ENCODE peak calls at places on chromosomes 16 and 17, in six cellular contexts. J is GM12878, T is HCT116, Y is K562, Q is H1, Z is HepG2. L is an unnamed sample.

GRCh38 chr16:30004424-30004776 is 6.4 kb downstream of the DOC2A start:
- DNase-seq in J (no peak), T (no peak), Y (no peak), Q (no peak), Z (no peak), L (no peak)

GRCh38 chr16:84726670-84727467 is 27.1 kb downstream of the USP10 start:
- DNase-seq in J (peak), T (no peak), Y (no peak), Q (peak), Z (peak), L (peak)

GRCh38 chr16:66484453-66485213 is 57.5 kb downstream of the BEAN1 start:
- DNase-seq in J (no peak), T (no peak), Y (no peak), Q (no peak), Z (no peak), L (no peak)

GRCh38 chr17:4858068-4858879 is 25.1 kb downstream of the MINK1 start:
- DNase-seq in J (no peak), T (no peak), Y (no peak), Q (no peak), Z (peak), L (no peak)

GRCh38 chr17:50087246-50087911 is 7.8 kb upstream of the PDK2 start:
- DNase-seq in J (no peak), T (peak), Y (peak), Q (peak), Z (peak), L (peak)

GRCh38 chr16:1545044-1545736 is 11.7 kb downstream of the TMEM204 start:
- DNase-seq in J (no peak), T (no peak), Y (no peak), Q (no peak), Z (peak), L (no peak)

GRCh38 chr16:31427441-31428276 is 501 bp downstream of the COX6A2 start:
- DNase-seq in J (no peak), T (no peak), Y (peak), Q (peak), Z (no peak), L (peak)

GRCh38 chr16:66026211-66026610 is 340.3 kb upstream of the CDH5 start:
- DNase-seq in J (no peak), T (no peak), Y (no peak), Q (peak), Z (no peak), L (peak)

GRCh38 chr17:71438631-71439146 is 682.1 kb upstream of the SOX9 start:
- DNase-seq in J (no peak), T (peak), Y (no peak), Q (no peak), Z (peak), L (no peak)

GRCh38 chr16:69190598-69190997 is 3.6 kb downstream of the SNTB2 start:
- DNase-seq in J (no peak), T (no peak), Y (no peak), Q (no peak), Z (no peak), L (no peak)

GRCh38 chr17:42673885-42674754 is 2.7 kb downstream of the PLEKHH3 start:
- DNase-seq in J (no peak), T (no peak), Y (peak), Q (peak), Z (peak), L (peak)

GRCh38 chr17:76529643-76530488 is 7.6 kb downstream of the CYGB start:
- DNase-seq in J (no peak), T (no peak), Y (peak), Q (peak), Z (peak), L (no peak)

GRCh38 chr16:10511829-10512228 is 68.6 kb downstream of the EMP2 start:
- DNase-seq in J (no peak), T (no peak), Y (no peak), Q (no peak), Z (no peak), L (no peak)
- TF ChIP-seq ATF3 in J (no peak), T (no peak), Y (no peak), Q (no peak), Z (no peak), L (no peak)

DNA sequence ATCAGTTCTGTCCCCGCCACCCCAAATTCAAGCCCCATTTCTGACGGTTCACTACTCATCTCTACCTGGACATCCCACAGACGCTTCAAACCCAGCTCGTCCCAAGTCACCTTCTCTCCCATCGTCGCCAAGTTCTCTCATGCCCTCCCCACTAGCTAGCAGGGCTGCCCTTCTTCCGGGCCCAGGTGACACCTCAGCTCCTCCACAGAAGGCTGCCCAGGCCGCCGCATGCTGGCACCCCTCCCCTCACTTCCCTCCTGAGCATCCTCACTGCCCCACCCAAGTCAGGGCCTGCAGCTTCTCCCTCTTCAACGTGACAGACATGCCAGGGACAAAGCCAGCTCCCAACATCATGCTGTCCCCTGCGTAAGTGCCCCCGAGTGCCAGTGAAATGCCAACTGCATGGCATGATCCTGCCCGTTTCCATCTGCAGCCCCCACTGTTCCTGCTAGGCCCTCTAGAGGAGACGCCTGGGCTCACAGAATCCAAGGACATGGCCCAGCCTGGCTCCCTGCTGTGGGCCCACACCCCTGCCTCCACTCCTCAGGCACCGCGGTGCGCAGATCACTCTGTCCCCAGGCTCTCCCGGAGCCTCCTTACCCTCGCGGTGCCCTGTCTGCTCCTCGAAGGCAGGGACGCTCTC is 5.9 kb downstream of the CYB561 start:
- DNase-seq in J (no peak), T (no peak), Y (no peak), Q (no peak), Z (no peak), L (no peak)
- TF ChIP-seq ATF3 in J (no peak), T (no peak), Y (no peak), Q (no peak), Z (no peak), L (no peak)

GRCh38 chr17:9427460-9428315 is 147.9 kb downstream of the STX8 start:
- DNase-seq in J (no peak), T (no peak), Y (no peak), Q (no peak), Z (no peak), L (no peak)
- TF ChIP-seq ATF3 in J (no peak), T (no peak), Y (no peak), Q (no peak), Z (no peak), L (no peak)

GRCh38 chr17:62009220-62009619 is 55.9 kb downstream of the MED13 start:
- DNase-seq in J (no peak), T (no peak), Y (no peak), Q (no peak), Z (no peak), L (no peak)
- TF ChIP-seq ATF3 in J (no peak), T (no peak), Y (no peak), Q (no peak), Z (no peak), L (no peak)

GRCh38 chr17:81914103-81914850 is 3.1 kb upstream of the PCYT2 start:
- DNase-seq in J (no peak), T (no peak), Y (no peak), Q (no peak), Z (no peak), L (no peak)

GRCh38 chr17:81911969-81912368 is 770 bp upstream of the PCYT2 start:
- DNase-seq in J (no peak), T (no peak), Y (no peak), Q (no peak), Z (no peak), L (no peak)

GRCh38 chr17:81912441-81913309 is 1.5 kb upstream of the PCYT2 start:
- DNase-seq in J (no peak), T (peak), Y (peak), Q (no peak), Z (no peak), L (no peak)

GRCh38 chr17:81915331-81915730 is 2.6 kb downstream of the SIRT7 start:
- DNase-seq in J (no peak), T (no peak), Y (no peak), Q (no peak), Z (no peak), L (no peak)

GRCh38 chr17:81913394-81914102 is 2.3 kb upstream of the PCYT2 start:
- DNase-seq in J (no peak), T (no peak), Y (no peak), Q (no peak), Z (no peak), L (no peak)
- TF ChIP-seq ATF3 in J (no peak), T (no peak), Y (peak), Q (no peak), Z (no peak), L (no peak)

DNA sequence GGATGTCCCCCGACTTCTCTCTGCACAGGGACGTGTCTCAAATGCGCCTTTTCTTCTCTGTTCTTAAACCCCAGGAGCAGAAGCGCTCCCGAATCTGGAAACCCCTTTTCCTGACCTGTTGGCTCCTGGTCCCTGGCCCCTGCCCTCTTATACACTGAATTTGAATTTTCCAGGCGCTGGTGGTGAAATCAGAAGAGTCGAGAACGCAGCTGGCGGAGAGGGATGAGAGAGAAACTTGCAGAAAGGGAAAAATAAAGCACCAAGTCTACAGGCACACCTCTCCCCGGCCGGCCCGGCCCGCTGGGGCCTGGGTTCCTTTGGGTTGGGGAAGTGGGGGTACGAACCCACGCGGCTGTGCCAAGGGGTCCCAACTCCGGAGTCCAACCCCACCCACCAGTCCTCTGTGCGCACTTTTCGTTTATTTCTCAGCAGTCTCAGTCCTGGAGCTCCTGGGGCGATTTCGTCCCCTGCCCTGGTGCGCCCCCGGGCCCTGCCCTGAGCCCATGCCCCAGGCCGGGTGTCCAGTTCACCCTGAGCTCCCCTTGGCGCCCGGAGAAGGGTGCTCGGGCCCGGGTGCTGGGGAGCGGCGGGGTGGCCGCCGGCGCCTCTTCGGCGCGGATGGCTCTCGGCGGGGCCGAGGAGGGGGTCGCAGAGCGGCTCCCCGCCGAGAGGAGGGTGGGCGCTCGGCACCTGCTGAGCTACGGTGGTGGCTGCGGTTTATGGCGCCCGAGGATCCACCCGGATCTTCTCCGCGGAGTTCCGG is 15.5 kb upstream of the CBX8 start:
- DNase-seq in J (no peak), T (no peak), Y (no peak), Q (peak), Z (no peak), L (no peak)
- TF ChIP-seq ATF3 in J (no peak), T (no peak), Y (no peak), Q (no peak), Z (no peak), L (no peak)

GRCh38 chr16:79690159-79690558 is 89.6 kb upstream of the MAF start:
- DNase-seq in J (no peak), T (no peak), Y (no peak), Q (no peak), Z (no peak), L (no peak)

GRCh38 chr16:79687249-79687768 is 86.8 kb upstream of the MAF start:
- DNase-seq in J (no peak), T (no peak), Y (no peak), Q (no peak), Z (no peak), L (no peak)

GRCh38 chr16:79685871-79686270 is 85.3 kb upstream of the MAF start:
- DNase-seq in J (no peak), T (no peak), Y (no peak), Q (no peak), Z (no peak), L (no peak)

GRCh38 chr16:79691001-79691400 is 90.5 kb upstream of the MAF start:
- DNase-seq in J (no peak), T (no peak), Y (no peak), Q (no peak), Z (no peak), L (no peak)
- TF ChIP-seq ATF3 in J (no peak), T (no peak), Y (no peak), Q (no peak), Z (no peak), L (no peak)

DNA sequence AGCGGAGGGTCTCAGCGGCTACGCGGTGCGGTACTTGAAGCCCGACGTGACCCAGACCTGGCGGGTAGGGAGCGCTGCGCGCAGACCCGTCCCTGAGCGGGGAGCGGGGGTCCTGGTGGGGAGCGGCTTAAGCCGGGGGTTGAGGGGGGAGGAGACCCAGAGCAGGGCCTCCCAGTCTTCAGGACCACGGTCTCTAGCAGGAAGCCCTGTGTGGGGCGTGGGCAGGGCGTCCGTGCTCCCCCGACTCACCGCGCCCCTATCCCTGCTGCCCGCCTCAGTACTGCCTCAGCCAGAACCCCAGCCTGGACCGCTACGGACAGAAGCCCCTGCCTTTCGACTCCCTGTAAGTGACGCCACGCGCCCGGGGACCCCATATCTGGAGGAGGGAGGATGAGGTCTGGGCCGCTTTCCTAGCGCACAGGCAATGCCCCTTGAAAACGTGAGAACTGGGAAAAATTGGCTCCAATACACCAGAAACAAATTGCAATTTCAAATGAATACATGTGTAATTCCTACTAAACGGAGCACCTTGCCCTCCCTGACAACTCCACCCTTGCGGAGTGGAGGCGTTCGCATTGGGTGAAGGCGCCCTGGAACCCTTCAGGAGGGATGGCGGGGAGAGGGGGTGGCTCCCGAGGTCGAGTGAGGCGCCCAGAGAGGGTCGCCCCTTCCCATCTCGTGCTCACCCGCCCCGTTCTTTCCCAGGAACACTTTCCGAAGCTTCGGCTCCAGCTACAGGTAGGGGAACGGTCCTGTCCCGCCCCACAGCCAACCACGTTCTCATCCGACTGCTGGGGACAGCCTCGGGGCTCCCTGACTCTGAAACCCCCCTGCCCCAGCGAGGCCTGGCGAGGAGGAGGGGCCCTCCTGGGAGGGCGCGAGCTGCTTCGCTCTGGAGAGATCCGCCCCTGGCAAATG is 14.5 kb upstream of the CNGB1 start:
- DNase-seq in J (no peak), T (no peak), Y (peak), Q (peak), Z (no peak), L (peak)
- TF ChIP-seq ATF3 in J (no peak), T (no peak), Y (no peak), Q (no peak), Z (no peak), L (no peak)

DNA sequence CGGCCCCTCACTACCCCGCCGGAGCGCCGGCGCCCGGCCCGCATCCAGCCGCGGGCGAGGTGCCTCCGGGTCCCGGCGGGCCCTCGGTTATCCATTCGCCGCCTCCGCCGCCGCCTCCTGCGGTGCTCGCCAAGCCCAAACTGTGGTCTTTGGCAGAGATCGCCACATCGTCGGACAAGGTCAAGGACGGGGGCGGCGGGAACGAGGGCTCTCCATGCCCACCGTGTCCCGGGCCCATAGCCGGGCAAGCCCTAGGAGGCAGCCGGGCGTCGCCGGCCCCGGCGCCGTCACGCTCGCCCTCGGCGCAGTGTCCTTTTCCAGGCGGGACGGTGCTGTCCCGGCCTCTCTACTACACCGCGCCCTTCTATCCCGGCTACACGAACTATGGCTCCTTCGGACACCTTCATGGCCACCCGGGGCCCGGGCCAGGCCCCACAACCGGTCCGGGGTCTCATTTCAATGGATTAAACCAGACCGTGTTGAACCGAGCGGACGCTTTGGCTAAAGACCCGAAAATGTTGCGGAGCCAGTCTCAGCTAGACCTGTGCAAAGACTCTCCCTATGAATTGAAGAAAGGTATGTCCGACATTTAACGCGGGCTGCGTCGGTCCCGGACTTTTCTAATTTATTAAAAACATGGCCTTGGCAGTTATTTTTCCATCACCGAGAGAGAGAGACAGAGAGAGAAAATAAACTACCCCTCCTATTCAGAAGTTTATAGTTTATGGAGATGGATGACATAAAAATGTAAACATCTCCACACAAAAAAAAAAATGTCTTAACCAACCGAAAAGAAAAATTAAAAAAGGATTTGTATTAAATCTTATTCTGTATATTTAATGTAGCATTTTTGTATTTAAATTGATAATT is 2.9 kb downstream of the IRX5 start:
- DNase-seq in J (no peak), T (no peak), Y (no peak), Q (peak), Z (no peak), L (peak)
- TF ChIP-seq ATF3 in J (no peak), T (no peak), Y (no peak), Q (no peak), Z (no peak), L (no peak)

L was measured in WTC11.